ENCODE peak calls at places on chromosomes 5 and 9, in four cellular contexts. W is midbrain, Y is GDM1, Z is GM12891. O is an unnamed sample.

GRCh38 chr9:87569008-87569908 is 71.6 kb downstream of the DAPK1 start:
- DNase-seq in W (no peak), Y (peak; percentile 13), Z (no peak), O (no peak)

GRCh38 chr5:66454186-66455078 is 141.8 kb upstream of the MAST4 start:
- DNase-seq in W (no peak), Y (no peak), Z (no peak), O (no peak)

GRCh38 chr5:150544606-150545219 is 36.8 kb downstream of the NDST1 start:
- DNase-seq in W (peak; percentile 72), Y (peak; percentile 42), Z (peak; percentile 96), O (peak; percentile 38)

GRCh38 chr5:55850839-55851674 is at the start of gene IL31RA:
- DNase-seq in W (no peak), Y (no peak), Z (no peak), O (peak; percentile 45)

GRCh38 chr5:142644640-142645361 is 41.1 kb downstream of the FGF1 start:
- DNase-seq in W (no peak), Y (no peak), Z (no peak), O (no peak)

GRCh38 chr5:10454591-10455272 is 13.1 kb downstream of the ROPN1L start:
- DNase-seq in W (no peak), Y (no peak), Z (no peak), O (no peak)

GRCh38 chr9:97623946-97624345 is 9.2 kb downstream of the TSTD2 start:
- DNase-seq in W (no peak), Y (no peak), Z (no peak), O (no peak)

GRCh38 chr9:109887079-109887478 is 107.1 kb downstream of the PALM2AKAP2 start:
- DNase-seq in W (peak; percentile 48), Y (no peak), Z (no peak), O (no peak)

GRCh38 chr5:52734557-52734956 is 53.2 kb upstream of the ITGA1 start:
- DNase-seq in W (no peak), Y (no peak), Z (no peak), O (no peak)

GRCh38 chr9:104993291-104993963 is 65.5 kb upstream of the ABCA1 start:
- DNase-seq in W (peak; percentile 60), Y (no peak), Z (no peak), O (no peak)

GRCh38 chr9:113658565-113658935 is 195.0 kb downstream of the RGS3 start:
- DNase-seq in W (no peak), Y (no peak), Z (no peak), O (no peak)

GRCh38 chr9:28841795-28842194 is 1268.5 kb upstream of the C9orf72 start:
- DNase-seq in W (no peak), Y (no peak), Z (no peak), O (no peak)

GRCh38 chr9:134648701-134649525 is 7.3 kb downstream of the COL5A1 start:
- DNase-seq in W (no peak), Y (no peak), Z (no peak), O (no peak)

GRCh38 chr9:21782207-21782606 is 20.2 kb upstream of the MTAP start:
- DNase-seq in W (no peak), Y (no peak), Z (no peak), O (no peak)

GRCh38 chr5:169763437-169764301 is 126.6 kb downstream of the DOCK2 start:
- DNase-seq in W (no peak), Y (no peak), Z (no peak), O (no peak)

GRCh38 chr5:60843693-60844428 is at the start of gene ELOVL7:
- DNase-seq in W (peak; percentile 70), Y (peak; percentile 77), Z (peak; percentile 81), O (no peak)

GRCh38 chr9:114930063-114930812 is at the start of gene TNFSF8:
- DNase-seq in W (no peak), Y (peak; percentile 67), Z (no peak), O (no peak)

O was measured in HL-60.